ENCODE peak calls at places on chromosomes 11 and 22, in seven cellular contexts. J, U, T, E, H, A and Z are unnamed samples.

GRCh38 chr22:23157560-23158515 is 12.6 kb downstream of the RAB36 start:
- DNase-seq in J (no peak), U (no peak), T (no peak), E (no peak), H (no peak), A (no peak), Z (no peak)

GRCh38 chr11:94831529-94831928 is 63.4 kb downstream of the AMOTL1 start:
- DNase-seq in J (no peak), U (no peak), T (no peak), E (no peak), H (no peak), A (no peak), Z (no peak)

GRCh38 chr22:19065929-19066328 is 56.3 kb downstream of the DGCR2 start:
- DNase-seq in J (no peak), U (no peak), T (no peak), E (no peak), H (no peak), A (no peak), Z (no peak)

GRCh38 chr11:5204787-5205186 is 4.3 kb upstream of the OR51V1 start:
- DNase-seq in J (no peak), U (peak), T (peak), E (no peak), H (peak), A (peak), Z (peak)

GRCh38 chr22:37167176-37167980 is 17.7 kb upstream of the IL2RB start:
- DNase-seq in J (peak), U (no peak), T (no peak), E (peak), H (no peak), A (no peak), Z (no peak)

GRCh38 chr22:23282089-23282501 is 101.8 kb downstream of the BCR start:
- DNase-seq in J (peak), U (peak), T (peak), E (peak), H (peak), A (peak), Z (peak)

GRCh38 chr22:21696115-21696514 is 30.3 kb downstream of the PPIL2 start:
- DNase-seq in J (no peak), U (no peak), T (no peak), E (no peak), H (no peak), A (no peak), Z (no peak)

GRCh38 chr11:28366549-28367341 is 258.6 kb downstream of the METTL15 start:
- DNase-seq in J (no peak), U (peak), T (no peak), E (no peak), H (peak), A (peak), Z (peak)

GRCh38 chr11:120707098-120707497 is 195.6 kb downstream of the GRIK4 start:
- DNase-seq in J (no peak), U (no peak), T (no peak), E (no peak), H (no peak), A (no peak), Z (no peak)

GRCh38 chr11:114179234-114179941 is 116.8 kb upstream of the NNMT start:
- DNase-seq in J (peak), U (no peak), T (no peak), E (peak), H (peak), A (peak), Z (peak)

GRCh38 chr11:68146010-68146540 is 24.9 kb upstream of the CHKA start:
- DNase-seq in J (peak), U (no peak), T (peak), E (peak), H (no peak), A (peak), Z (no peak)

GRCh38 chr11:134270250-134270714 is 5.9 kb upstream of the GLB1L3 start:
- DNase-seq in J (no peak), U (peak), T (peak), E (peak), H (no peak), A (no peak), Z (no peak)

GRCh38 chr11:16985297-16985696 is 28.9 kb downstream of the PLEKHA7 start:
- DNase-seq in J (no peak), U (no peak), T (no peak), E (peak), H (no peak), A (no peak), Z (no peak)

GRCh38 chr11:130414107-130415088 is 14.0 kb downstream of the ADAMTS8 start:
- DNase-seq in J (no peak), U (peak), T (no peak), E (no peak), H (no peak), A (no peak), Z (no peak)

GRCh38 chr11:123434911-123435310 is 4.8 kb downstream of the GRAMD1B start:
- DNase-seq in J (no peak), U (no peak), T (peak), E (no peak), H (no peak), A (no peak), Z (no peak)

GRCh38 chr11:116703421-116703820 is 69.4 kb downstream of the BUD13 start:
- DNase-seq in J (no peak), U (no peak), T (no peak), E (no peak), H (peak), A (peak), Z (peak)

GRCh38 chr11:3357302-3357701 is 21.6 kb downstream of the ZNF195 start:
- DNase-seq in J (no peak), U (no peak), T (no peak), E (no peak), H (no peak), A (no peak), Z (no peak)

GRCh38 chr11:114972105-114972504 is 293.8 kb downstream of the NXPE2 start:
- DNase-seq in J (no peak), U (no peak), T (no peak), E (no peak), H (no peak), A (no peak), Z (no peak)

GRCh38 chr22:47195156-47195675 is 432.8 kb downstream of the TBC1D22A start:
- DNase-seq in J (no peak), U (no peak), T (no peak), E (no peak), H (no peak), A (no peak), Z (no peak)

GRCh38 chr22:49166746-49167145 is 660.9 kb downstream of the BRD1 start:
- DNase-seq in J (no peak), U (no peak), T (no peak), E (no peak), H (no peak), A (no peak), Z (no peak)

GRCh38 chr11:76764941-76765340 is 18.2 kb upstream of the TSKU start:
- DNase-seq in J (no peak), U (no peak), T (no peak), E (no peak), H (no peak), A (no peak), Z (no peak)

GRCh38 chr11:107801641-107802040 is 56.9 kb downstream of the SLC35F2 start:
- DNase-seq in J (no peak), U (no peak), T (peak), E (no peak), H (no peak), A (no peak), Z (no peak)

GRCh38 chr22:25840162-25840561 is 98.2 kb downstream of the MYO18B start:
- DNase-seq in J (no peak), U (no peak), T (no peak), E (no peak), H (no peak), A (no peak), Z (no peak)

GRCh38 chr11:134584706-134585445 is 172.8 kb upstream of the B3GAT1 start:
- DNase-seq in J (no peak), U (no peak), T (no peak), E (no peak), H (no peak), A (no peak), Z (no peak)

GRCh38 chr11:95248666-95249467 is 17.9 kb upstream of the SESN3 start:
- DNase-seq in J (no peak), U (no peak), T (no peak), E (no peak), H (no peak), A (no peak), Z (no peak)

GRCh38 chr22:27238935-27239510 is 562.5 kb downstream of the MN1 start:
- DNase-seq in J (peak), U (peak), T (peak), E (no peak), H (peak), A (peak), Z (peak)

GRCh38 chr22:49569286-49570031 is 258.2 kb downstream of the BRD1 start:
- DNase-seq in J (no peak), U (no peak), T (no peak), E (peak), H (no peak), A (no peak), Z (no peak)

GRCh38 chr11:46332093-46332567 is 15.1 kb upstream of the DGKZ start:
- DNase-seq in J (no peak), U (no peak), T (no peak), E (no peak), H (no peak), A (no peak), Z (no peak)
- H3K4me3 ChIP-seq in J (peak), U (no peak), T (no peak), E (peak), H (peak), A (no peak), Z (no peak)

GRCh38 chr11:66264893-66265292 is 3.5 kb upstream of the RAB1B start:
- DNase-seq in J (no peak), U (peak), T (peak), E (no peak), H (no peak), A (no peak), Z (no peak)
- TF ChIP-seq CTCF in J (no peak), U (peak), T (peak), E (peak), H (peak), A (peak), Z (no peak)

GRCh38 chr22:31161386-31161785 is 1.4 kb downstream of the RNF185 start:
- DNase-seq in J (no peak), U (no peak), T (no peak), E (no peak), H (no peak), A (no peak), Z (no peak)
- H3K4me3 ChIP-seq in J (peak), U (peak), T (peak), E (no peak), H (no peak), A (no peak), Z (peak)

GRCh38 chr11:80727315-80727714 is 1286.5 kb upstream of the TENM4 start:
- DNase-seq in J (no peak), U (peak), T (peak), E (peak), H (peak), A (peak), Z (peak)
- TF ChIP-seq CTCF in J (peak), U (peak), T (peak), E (peak), H (peak), A (peak), Z (peak)